ENCODE peak calls at places on chromosomes 1 and 21, in seven cellular contexts. F is T-helper 22 cell; I is colonic mucosa; K is stimulated activated naive CD4-positive, alpha-beta T cell; E is HTR-8/SVneo; M is stimulated activated CD8-positive, alpha-beta memory T cell treated with anti-CD3 and anti-CD28 coated beads, Interleukin-7, amount 100 ng/mL, for 24 hours; T is HCT116. D is an unnamed sample.

GRCh38 chr1:5933050-5933449 is 59.2 kb downstream of the NPHP4 start:
- DNase-seq in T (no peak), M (no peak), I (no peak), F (no peak), K (no peak), E (no peak), D (no peak)

GRCh38 chr1:247437551-247438535 is 20.1 kb downstream of the OR2B11 start:
- DNase-seq in I (peak), K (no peak), E (no peak), T (no peak), F (no peak), M (no peak), D (no peak)

GRCh38 chr21:46619846-46620245 is 15.0 kb upstream of the S100B start:
- DNase-seq in K (no peak), E (no peak), F (no peak), I (no peak), T (no peak), M (no peak), D (no peak)

GRCh38 chr1:25342846-25343245 is 4.7 kb downstream of the TMEM50A start:
- DNase-seq in E (no peak), K (no peak), I (no peak), F (no peak), T (no peak), M (no peak), D (no peak)

GRCh38 chr1:115283681-115284146 is 54.3 kb downstream of the NGF start:
- DNase-seq in T (no peak), M (no peak), F (no peak), K (no peak), I (no peak), E (no peak), D (no peak)

GRCh38 chr1:78004719-78005346 is at the start of gene DNAJB4:
- DNase-seq in T (peak), I (peak), E (peak), M (no peak), F (peak), K (peak), D (peak)

GRCh38 chr1:107139833-107140702 is 771 bp upstream of the NTNG1 start:
- DNase-seq in F (no peak), K (no peak), I (peak), T (no peak), E (no peak), M (no peak), D (peak)

GRCh38 chr1:41380979-41381690 is 19.9 kb downstream of the FOXO6 start:
- DNase-seq in K (no peak), E (no peak), T (peak), F (no peak), M (no peak), I (peak), D (peak)

GRCh38 chr1:53765656-53766055 is 26.7 kb upstream of the GLIS1 start:
- DNase-seq in M (no peak), K (no peak), T (no peak), F (no peak), E (no peak), I (no peak), D (no peak)

GRCh38 chr1:37478451-37478871 is 4.1 kb downstream of the ZC3H12A start:
- DNase-seq in E (no peak), I (no peak), K (peak), F (peak), M (no peak), T (no peak), D (peak)

GRCh38 chr1:234369784-234370183 is 3.5 kb upstream of the COA6 start:
- DNase-seq in K (no peak), E (no peak), M (no peak), F (no peak), I (no peak), T (no peak), D (no peak)

GRCh38 chr1:76269175-76269574 is 194.6 kb downstream of the ST6GALNAC3 start:
- DNase-seq in F (no peak), M (no peak), E (no peak), T (no peak), K (no peak), I (no peak), D (no peak)

GRCh38 chr1:235391879-235392278 is 24.7 kb downstream of the TBCE start:
- DNase-seq in M (no peak), F (no peak), I (no peak), T (no peak), K (no peak), E (no peak), D (no peak)

GRCh38 chr1:50139339-50139738 is 30.6 kb downstream of the ELAVL4 start:
- DNase-seq in K (no peak), M (no peak), I (no peak), F (no peak), T (no peak), E (no peak), D (no peak)

GRCh38 chr1:55931272-55931940 is 648.0 kb downstream of the PLPP3 start:
- DNase-seq in F (no peak), K (no peak), T (no peak), I (no peak), M (no peak), E (no peak), D (no peak)

GRCh38 chr1:38055398-38055797 is 8.8 kb upstream of the POU3F1 start:
- DNase-seq in F (no peak), K (no peak), M (no peak), I (no peak), T (no peak), E (no peak), D (no peak)

GRCh38 chr21:44519346-44520325 is 20.4 kb downstream of the KRTAP10-1 start:
- DNase-seq in T (no peak), F (no peak), I (no peak), K (no peak), E (no peak), M (no peak), D (no peak)

GRCh38 chr21:36753556-36753955 is 54.6 kb downstream of the SIM2 start:
- DNase-seq in E (no peak), F (no peak), K (no peak), I (no peak), T (no peak), M (no peak), D (no peak)

GRCh38 chr21:44869860-44870747 is 3.4 kb downstream of the PTTG1IP start:
- DNase-seq in T (peak), I (no peak), F (no peak), M (no peak), K (no peak), E (peak), D (peak)

GRCh38 chr1:2236695-2237677 is 8.9 kb downstream of the SKI start:
- DNase-seq in M (no peak), T (no peak), E (no peak), K (peak), I (no peak), F (peak), D (no peak)

GRCh38 chr1:164716992-164717703 is 158.2 kb downstream of the PBX1 start:
- DNase-seq in M (no peak), T (no peak), I (no peak), K (no peak), E (peak), F (no peak), D (no peak)

GRCh38 chr1:88016947-88017346 is 667.1 kb upstream of the PKN2 start:
- DNase-seq in T (no peak), E (no peak), M (no peak), F (no peak), K (no peak), I (peak), D (no peak)